ENCODE peak calls at places on chromosomes 7 and 10, in four cellular contexts. One of them, this sample, is unnamed.

GRCh38 chr7:1744296-1745017 is 74.4 kb downstream of the ELFN1 start:
- DNase-seq in K562: no peak
- DNase-seq in brain microvascular endothelial cell: no peak
- DNase-seq in hepatocyte: no peak
- DNase-seq in this sample: no peak

GRCh38 chr7:139709460-139709859 is 68.3 kb downstream of the HIPK2 start:
- DNase-seq in K562: no peak
- DNase-seq in brain microvascular endothelial cell: no peak
- DNase-seq in hepatocyte: no peak
- DNase-seq in this sample: no peak

GRCh38 chr7:3234851-3235250 is 66.2 kb upstream of the SDK1 start:
- DNase-seq in K562: no peak
- DNase-seq in brain microvascular endothelial cell: peak
- DNase-seq in hepatocyte: no peak
- DNase-seq in this sample: no peak

GRCh38 chr10:93503075-93503474 is 6.7 kb downstream of the CEP55 start:
- DNase-seq in K562: no peak
- DNase-seq in brain microvascular endothelial cell: no peak
- DNase-seq in hepatocyte: no peak
- DNase-seq in this sample: no peak

GRCh38 chr10:45580371-45580770 is 92.2 kb downstream of the ZFAND4 start:
- DNase-seq in K562: no peak
- DNase-seq in brain microvascular endothelial cell: no peak
- DNase-seq in hepatocyte: no peak
- DNase-seq in this sample: no peak

GRCh38 chr7:26087321-26088091 is 64.5 kb upstream of the NFE2L3 start:
- DNase-seq in K562: no peak
- DNase-seq in brain microvascular endothelial cell: no peak
- DNase-seq in hepatocyte: no peak
- DNase-seq in this sample: no peak

GRCh38 chr10:86951184-86951761 is 6.1 kb downstream of the MMRN2 start:
- DNase-seq in K562: no peak
- DNase-seq in brain microvascular endothelial cell: no peak
- DNase-seq in hepatocyte: peak
- DNase-seq in this sample: no peak

GRCh38 chr7:47710201-47710935 is 128.5 kb upstream of the TNS3 start:
- DNase-seq in K562: no peak
- DNase-seq in brain microvascular endothelial cell: no peak
- DNase-seq in hepatocyte: no peak
- DNase-seq in this sample: no peak

GRCh38 chr7:127976056-127976455 is 55.2 kb downstream of the LRRC4 start:
- DNase-seq in K562: no peak
- DNase-seq in brain microvascular endothelial cell: no peak
- DNase-seq in hepatocyte: peak
- DNase-seq in this sample: no peak

GRCh38 chr7:64557601-64558322 is 5.1 kb downstream of the ZNF680 start:
- DNase-seq in K562: no peak
- DNase-seq in brain microvascular endothelial cell: no peak
- DNase-seq in hepatocyte: no peak
- DNase-seq in this sample: no peak

GRCh38 chr7:1310936-1311335 is 78.3 kb downstream of the UNCX start:
- DNase-seq in K562: no peak
- DNase-seq in brain microvascular endothelial cell: no peak
- DNase-seq in hepatocyte: no peak
- DNase-seq in this sample: no peak

GRCh38 chr7:158374586-158374985 is 213.0 kb downstream of the PTPRN2 start:
- DNase-seq in K562: no peak
- DNase-seq in brain microvascular endothelial cell: peak
- DNase-seq in hepatocyte: no peak
- DNase-seq in this sample: no peak

GRCh38 chr10:96973809-96974208 is 141.7 kb downstream of the LCOR start:
- DNase-seq in K562: no peak
- DNase-seq in brain microvascular endothelial cell: no peak
- DNase-seq in hepatocyte: no peak
- DNase-seq in this sample: no peak

GRCh38 chr7:98852826-98853225 is 17.0 kb downstream of the TMEM130 start:
- DNase-seq in K562: no peak
- DNase-seq in brain microvascular endothelial cell: no peak
- DNase-seq in hepatocyte: no peak
- DNase-seq in this sample: no peak

GRCh38 chr10:44650576-44651394 is 260.4 kb upstream of the TMEM72 start:
- DNase-seq in K562: no peak
- DNase-seq in brain microvascular endothelial cell: no peak
- DNase-seq in hepatocyte: no peak
- DNase-seq in this sample: no peak

GRCh38 chr7:88111136-88111748 is 108.6 kb downstream of the SRI start:
- DNase-seq in K562: peak
- DNase-seq in brain microvascular endothelial cell: no peak
- DNase-seq in hepatocyte: peak
- DNase-seq in this sample: no peak

GRCh38 chr7:70647801-70648491 is 484.0 kb upstream of the GALNT17 start:
- DNase-seq in K562: no peak
- DNase-seq in brain microvascular endothelial cell: peak
- DNase-seq in hepatocyte: no peak
- DNase-seq in this sample: no peak

This sample was measured in ascending aorta.